ENCODE peak calls at places on chromosomes 12 and 14, in four cellular contexts. W is tibial nerve; V is myocyte; J is activated CD8-positive, alpha-beta memory T cell treated with anti-CD3 and anti-CD28 coated beads for 24 hours. I is an unnamed sample.

GRCh38 chr14:33307691-33308369 is 369.2 kb downstream of the NPAS3 start:
- DNase-seq in W (peak; percentile 23), V (peak; percentile 3), J (no peak), I (peak; percentile 2)

GRCh38 chr14:75631453-75631831 is 29.2 kb downstream of the ERG28 start:
- DNase-seq in W (no peak), V (peak; percentile 82), J (no peak), I (no peak)

GRCh38 chr14:71555654-71556559 is 376.3 kb upstream of the RGS6 start:
- DNase-seq in W (no peak), V (peak; percentile 18), J (peak; percentile 76), I (no peak)

GRCh38 chr14:101027291-101027690 is 123.8 kb upstream of the RTL1 start:
- DNase-seq in W (no peak), V (no peak), J (no peak), I (no peak)

GRCh38 chr14:77076118-77076631 is 21.9 kb upstream of the CIPC start:
- DNase-seq in W (peak; percentile 89), V (peak; percentile 58), J (no peak), I (peak; percentile 72)

GRCh38 chr14:88518592-88519512 is 36.0 kb downstream of the PTPN21 start:
- DNase-seq in W (no peak), V (peak; percentile 35), J (no peak), I (no peak)

GRCh38 chr14:90558041-90558982 is 161.5 kb downstream of the CALM1 start:
- DNase-seq in W (no peak), V (no peak), J (no peak), I (no peak)

GRCh38 chr14:61280526-61281185 is 482 bp downstream of the TMEM30B start:
- DNase-seq in W (peak; percentile 47), V (peak; percentile 26), J (peak; percentile 92), I (peak; percentile 64)

GRCh38 chr12:11040162-11040561 is 9.0 kb upstream of the TAS2R31 start:
- DNase-seq in W (no peak), V (no peak), J (no peak), I (no peak)